ENCODE peak calls at places on chromosomes 16 and 17, in four cellular contexts. P, I, E and W are unnamed samples.

GRCh38 chr17:33475594-33475993 is 182.5 kb upstream of the ASIC2 start:
- DNase-seq in P (no peak), I (no peak), E (no peak), W (no peak)

GRCh38 chr16:11325404-11326083 is 19.7 kb upstream of the RMI2 start:
- DNase-seq in P (no peak), E (no peak), I (peak; percentile 68), W (no peak)

GRCh38 chr16:67277999-67278772 is 1.1 kb upstream of the PLEKHG4 start:
- DNase-seq in E (peak; percentile 43), P (no peak), I (no peak), W (no peak)

GRCh38 chr16:81500833-81501521 is 56.4 kb downstream of the CMIP start:
- DNase-seq in P (no peak), I (no peak), E (no peak), W (no peak)

GRCh38 chr17:82432017-82432416 is 13.6 kb upstream of the OGFOD3 start:
- DNase-seq in I (no peak), P (no peak), E (no peak), W (no peak)

GRCh38 chr17:15123593-15124590 is 141.2 kb downstream of the PMP22 start:
- DNase-seq in I (no peak), E (no peak), P (no peak), W (no peak)

GRCh38 chr17:5050281-5050680 is 15.1 kb upstream of the SLC52A1 start:
- DNase-seq in P (no peak), E (no peak), I (no peak), W (no peak)

GRCh38 chr16:68902376-68903345 is 59.3 kb downstream of the TANGO6 start:
- DNase-seq in P (no peak), E (peak; percentile 63), I (no peak), W (peak; percentile 67)

GRCh38 chr17:82463881-82464566 is 5.5 kb downstream of the NARF start:
- DNase-seq in P (no peak), I (no peak), E (no peak), W (no peak)

GRCh38 chr16:53785044-53785443 is 81.1 kb downstream of the FTO start:
- DNase-seq in E (no peak), I (no peak), P (no peak), W (no peak)

GRCh38 chr17:58272367-58273280 is 8.1 kb downstream of the MPO start:
- DNase-seq in I (no peak), P (no peak), E (no peak), W (no peak)

GRCh38 chr16:30619207-30619606 is 9.0 kb upstream of the ZNF689 start:
- DNase-seq in E (no peak), I (no peak), P (no peak), W (no peak)

GRCh38 chr16:10777356-10777755 is 33.7 kb downstream of the NUBP1 start:
- DNase-seq in I (no peak), E (no peak), P (no peak), W (no peak)

GRCh38 chr17:75721463-75722011 is 278 bp downstream of the ITGB4 start:
- DNase-seq in E (no peak), P (no peak), I (no peak), W (no peak)

GRCh38 chr16:5045499-5046115 is 11.9 kb upstream of the NAGPA start:
- DNase-seq in I (no peak), P (no peak), E (no peak), W (no peak)

GRCh38 chr17:42268236-42268635 is 8.0 kb downstream of the STAT5B start:
- DNase-seq in E (no peak), P (no peak), I (no peak), W (no peak)

GRCh38 chr17:59494757-59495368 is 70.5 kb upstream of the DHX40 start:
- DNase-seq in P (no peak), E (no peak), I (no peak), W (no peak)

GRCh38 chr17:72110953-72111339 is 9.9 kb upstream of the SOX9 start:
- DNase-seq in E (no peak), I (no peak), P (no peak), W (no peak)

GRCh38 chr16:58733248-58733670 is 857 bp downstream of the GOT2 start:
- DNase-seq in E (peak; percentile 26), P (no peak), I (no peak), W (no peak)

GRCh38 chr16:86388976-86389375 is 121.4 kb upstream of the FOXF1 start:
- DNase-seq in E (no peak), P (no peak), I (no peak), W (no peak)

GRCh38 chr17:60248618-60249516 is 99.1 kb downstream of the CA4 start:
- DNase-seq in P (no peak), E (no peak), I (no peak), W (no peak)

GRCh38 chr17:63592797-63593196 is 7.9 kb upstream of the TACO1 start:
- DNase-seq in E (no peak), P (no peak), I (no peak), W (no peak)

GRCh38 chr17:17200831-17201230 is 5.3 kb downstream of the PLD6 start:
- DNase-seq in I (no peak), E (no peak), P (no peak), W (no peak)

GRCh38 chr17:27324940-27325339 is 31.0 kb downstream of the WSB1 start:
- DNase-seq in E (no peak), I (no peak), P (no peak), W (no peak)

GRCh38 chr16:26665166-26665939 is 401.4 kb upstream of the C16orf82 start:
- DNase-seq in P (no peak), I (no peak), E (no peak), W (no peak)

GRCh38 chr16:85640606-85641005 is 27.5 kb downstream of the GSE1 start:
- DNase-seq in P (no peak), E (no peak), I (no peak), W (no peak)

GRCh38 chr16:57845115-57845514 is 42.8 kb upstream of the KIFC3 start:
- DNase-seq in E (no peak), P (no peak), I (no peak), W (no peak)

GRCh38 chr16:85234310-85235235 is 122.3 kb upstream of the CIBAR2 start:
- DNase-seq in P (peak; percentile 74), I (no peak), E (peak; percentile 70), W (peak; percentile 92)

GRCh38 chr17:6823011-6823442 is 8.5 kb downstream of the TEKT1 start:
- DNase-seq in E (no peak), I (no peak), P (no peak), W (no peak)

GRCh38 chr17:49325980-49326379 is 36.1 kb downstream of the ZNF652 start:
- DNase-seq in I (no peak), E (no peak), P (no peak), W (no peak)

GRCh38 chr17:78133971-78134898 is 3.7 kb downstream of the TMC8 start:
- DNase-seq in P (peak; percentile 72), I (no peak), E (peak; percentile 83), W (peak; percentile 71)

GRCh38 chr17:39281806-39282205 is 56.1 kb upstream of the STAC2 start:
- DNase-seq in I (no peak), E (no peak), P (no peak), W (no peak)
- TF ChIP-seq SUZ12 in I (no peak), E (no peak), P (no peak), W (no peak)

DNA sequence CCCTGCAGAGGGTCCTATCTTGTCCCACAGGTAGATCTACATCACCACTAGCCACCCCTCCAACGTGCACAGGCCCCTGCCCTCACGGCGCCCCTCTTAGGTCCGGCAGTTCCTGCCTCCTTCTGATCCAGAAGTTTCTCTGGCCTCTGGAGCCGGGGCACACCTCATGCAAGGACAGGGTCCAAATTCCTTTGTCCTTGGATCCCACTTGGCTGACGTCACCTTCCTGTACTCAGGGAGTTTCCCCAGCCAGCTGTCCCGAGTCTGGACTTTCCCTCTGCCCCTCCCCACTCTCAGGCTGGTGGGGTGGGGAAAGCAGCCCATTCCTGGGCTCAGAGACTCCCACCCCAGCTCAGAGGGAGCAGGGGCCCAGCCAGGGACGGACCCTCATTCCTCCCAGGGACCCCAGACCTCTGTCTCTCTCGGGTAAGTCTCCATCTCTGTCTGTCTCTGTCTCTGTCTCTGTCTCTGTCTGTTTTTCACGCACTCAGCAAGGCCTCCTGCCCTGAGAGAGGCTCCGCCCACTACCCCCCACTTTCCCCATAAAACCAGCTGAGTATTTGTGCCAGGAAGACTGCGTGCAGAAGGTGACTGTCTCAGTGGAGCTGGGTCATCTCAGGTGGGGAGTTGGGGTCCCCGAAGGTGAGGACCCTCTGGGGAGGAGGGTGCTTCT is at the start of gene IL32:
- DNase-seq in E (peak; percentile 87), P (no peak), I (no peak), W (no peak)
- H3K4me1 ChIP-seq in E (peaks cover 37% of the 10 kb centered on the region), P (peaks cover 3% of the 10 kb centered on the region), I (peaks cover 19% of the 10 kb centered on the region), W (peaks cover 8% of the 10 kb centered on the region)

DNA sequence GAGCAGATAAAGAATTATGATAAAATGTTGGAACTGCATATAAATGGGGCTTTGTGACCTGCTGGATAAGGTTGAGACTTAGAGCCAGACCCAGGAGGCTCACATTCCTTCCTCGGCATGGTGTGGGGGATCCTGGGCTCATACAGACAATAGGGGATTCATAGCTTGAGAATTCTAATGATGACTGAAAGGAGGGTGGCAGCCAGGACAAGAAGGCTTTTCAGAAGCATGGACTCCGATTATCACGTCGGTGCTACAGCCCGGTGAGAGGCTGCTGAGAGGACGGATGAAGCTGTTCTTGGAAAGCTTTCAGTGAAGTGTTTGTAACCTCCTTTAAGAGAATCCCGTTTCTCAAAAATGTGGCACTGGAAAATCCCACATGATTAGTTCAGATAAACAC is 167.2 kb downstream of the ANKFN1 start:
- DNase-seq in I (no peak), P (peak; percentile 29), E (no peak), W (peak; percentile 32)
- TF ChIP-seq SUZ12 in I (no peak), P (no peak), E (no peak), W (no peak)

DNA sequence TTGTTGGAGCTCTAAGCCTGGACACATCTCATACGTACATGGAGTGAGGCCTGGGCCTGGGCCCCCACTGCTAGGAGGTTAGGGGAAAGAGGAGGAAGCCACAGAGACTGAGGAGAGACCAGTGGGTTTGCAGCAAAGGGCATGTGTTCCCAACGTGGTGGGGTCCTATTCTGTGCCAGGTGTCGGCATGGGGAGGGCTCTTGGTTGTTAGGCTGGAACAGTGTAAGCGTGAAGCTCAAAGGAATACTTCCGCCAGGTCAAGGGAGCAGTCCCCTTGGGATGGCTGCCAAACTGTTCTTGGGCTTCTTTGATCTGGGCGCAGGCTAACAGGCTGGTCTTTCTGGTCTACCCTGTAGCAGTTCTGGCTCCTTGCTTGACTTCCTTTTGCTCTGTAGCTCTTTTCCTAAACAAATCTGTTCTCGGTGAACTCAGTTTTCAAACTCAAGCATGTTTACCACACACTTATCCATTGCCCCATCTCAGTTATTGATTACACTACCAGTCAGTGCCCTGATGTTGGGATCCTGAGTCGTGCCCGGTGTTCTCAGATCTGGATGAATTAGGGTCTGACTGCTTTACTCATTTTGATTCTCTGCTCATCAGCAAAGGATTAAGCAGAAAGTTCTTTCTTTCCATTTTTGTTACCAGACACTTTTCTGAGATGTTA is 36.4 kb downstream of the GPT2 start:
- DNase-seq in P (no peak), I (no peak), E (peak; percentile 35), W (no peak)
- H3K4me1 ChIP-seq in P (no peaks in the 10 kb centered on the region), I (peaks cover 19% of the 10 kb centered on the region), E (peaks cover 52% of the 10 kb centered on the region), W (peaks cover 5% of the 10 kb centered on the region)

DNA sequence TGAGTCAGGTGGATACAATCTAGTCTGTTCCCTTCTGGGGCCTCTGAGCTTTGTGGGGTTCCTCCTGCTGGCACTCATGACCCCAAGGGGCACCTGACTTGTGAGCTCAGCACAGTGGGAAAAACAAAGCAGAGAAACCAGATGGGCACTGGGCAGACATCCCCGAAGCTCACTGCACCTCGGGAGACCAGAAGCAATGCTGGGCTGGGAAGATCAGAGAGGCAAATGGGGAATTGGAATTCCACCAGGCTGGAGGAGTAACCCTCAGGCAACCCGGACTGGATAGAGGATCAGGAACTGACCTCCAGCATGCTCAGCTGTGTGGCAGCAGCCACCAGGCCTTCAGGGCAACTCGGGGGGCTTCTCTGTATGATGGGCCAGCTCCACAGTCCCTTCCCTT is 50.3 kb downstream of the ABCC12 start:
- DNase-seq in E (no peak), P (no peak), I (no peak), W (no peak)
- TF ChIP-seq SUZ12 in E (no peak), P (no peak), I (no peak), W (no peak)

GRCh38 chr16:1530349-1530882 is 3.0 kb upstream of the TMEM204 start:
- DNase-seq in E (no peak), I (no peak), P (no peak), W (no peak)
- H3K4me1 ChIP-seq in E (peaks cover 12% of the 10 kb centered on the region), I (no peaks in the 10 kb centered on the region), P (no peaks in the 10 kb centered on the region), W (peaks cover 24% of the 10 kb centered on the region)